ENCODE peak calls at places on chromosome 5, in ten cellular contexts. A, M, U, L, W, R, Q, H, K and D are unnamed samples.

GRCh38 chr5:172952034-172952511 is 7.2 kb upstream of the RPL26L1 start:
- DNase-seq in A (no peak), M (peak; percentile 71), U (no peak), L (no peak), W (no peak), R (no peak), Q (no peak), H (no peak), K (no peak), D (no peak)

GRCh38 chr5:56102885-56103284 is 108.1 kb upstream of the IL6ST start:
- DNase-seq in A (no peak), M (no peak), U (no peak), L (no peak), W (no peak), R (no peak), Q (no peak), H (no peak), K (no peak), D (no peak)

GRCh38 chr5:141560725-141561483 is 57.9 kb downstream of the DIAPH1 start:
- DNase-seq in A (peak; percentile 71), M (peak; percentile 96), U (peak; percentile 96), L (peak; percentile 62), W (peak; percentile 74), R (peak; percentile 83), Q (peak; percentile 60), H (no peak), K (peak; percentile 94), D (peak; percentile 88)

GRCh38 chr5:73448451-73449136 is at the start of gene FOXD1:
- DNase-seq in A (peak; percentile 69), M (peak; percentile 96), U (peak; percentile 90), L (no peak), W (peak; percentile 75), R (no peak), Q (peak; percentile 53), H (peak; percentile 58), K (no peak), D (peak; percentile 96)

GRCh38 chr5:152505442-152506042 is 100.5 kb upstream of the NMUR2 start:
- DNase-seq in A (no peak), M (peak; percentile 17), U (peak; percentile 64), L (no peak), W (no peak), R (peak; percentile 37), Q (no peak), H (peak; percentile 49), K (no peak), D (no peak)

GRCh38 chr5:15627109-15627508 is 127.1 kb downstream of the FBXL7 start:
- DNase-seq in A (no peak), M (no peak), U (no peak), L (no peak), W (no peak), R (no peak), Q (no peak), H (no peak), K (no peak), D (no peak)

GRCh38 chr5:31944683-31945445 is 229.3 kb downstream of the GOLPH3 start:
- DNase-seq in A (no peak), M (no peak), U (no peak), L (no peak), W (no peak), R (no peak), Q (no peak), H (no peak), K (no peak), D (peak; percentile 74)

GRCh38 chr5:96687812-96688453 is 25.8 kb downstream of the CAST start:
- DNase-seq in A (no peak), M (peak; percentile 56), U (no peak), L (no peak), W (no peak), R (no peak), Q (no peak), H (peak; percentile 58), K (no peak), D (no peak)

GRCh38 chr5:107486489-107486888 is 184.2 kb downstream of the EFNA5 start:
- DNase-seq in A (no peak), M (peak; percentile 70), U (no peak), L (no peak), W (no peak), R (no peak), Q (no peak), H (no peak), K (no peak), D (no peak)

GRCh38 chr5:169832236-169832635 is 148.1 kb downstream of the INSYN2B start:
- DNase-seq in A (no peak), M (no peak), U (no peak), L (no peak), W (no peak), R (no peak), Q (no peak), H (no peak), K (no peak), D (no peak)

GRCh38 chr5:10667431-10668057 is 93.5 kb downstream of the DAP start:
- DNase-seq in A (no peak), M (no peak), U (no peak), L (no peak), W (no peak), R (no peak), Q (no peak), H (no peak), K (no peak), D (no peak)

GRCh38 chr5:10601246-10602030 is 37.6 kb downstream of the ANKRD33B start:
- DNase-seq in A (peak; percentile 77), M (peak; percentile 87), U (peak; percentile 96), L (peak; percentile 83), W (peak; percentile 88), R (peak; percentile 61), Q (peak; percentile 67), H (peak; percentile 35), K (peak; percentile 62), D (peak; percentile 95)

GRCh38 chr5:147391781-147392180 is 118.1 kb downstream of the DPYSL3 start:
- DNase-seq in A (no peak), M (peak; percentile 86), U (peak; percentile 77), L (no peak), W (no peak), R (no peak), Q (no peak), H (peak; percentile 2), K (no peak), D (no peak)
- H3K36me3 ChIP-seq in A (peaks cover 12% of the 10 kb centered on the region), M (peaks cover 34% of the 10 kb centered on the region), U (peaks cover 24% of the 10 kb centered on the region), L (no peaks in the 10 kb centered on the region), W (peaks cover 41% of the 10 kb centered on the region), R (peaks cover 7% of the 10 kb centered on the region), Q (peaks cover 24% of the 10 kb centered on the region), H (no peaks in the 10 kb centered on the region), K (no peaks in the 10 kb centered on the region), D (no peaks in the 10 kb centered on the region)

GRCh38 chr5:5343581-5343980 is 78.9 kb upstream of the ICE1 start:
- DNase-seq in A (no peak), M (no peak), U (no peak), L (no peak), W (no peak), R (no peak), Q (no peak), H (no peak), K (no peak), D (no peak)

GRCh38 chr5:5342784-5343183 is 79.7 kb upstream of the ICE1 start:
- DNase-seq in A (no peak), M (peak; percentile 80), U (no peak), L (no peak), W (no peak), R (no peak), Q (no peak), H (no peak), K (no peak), D (no peak)

GRCh38 chr5:5339257-5339656 is 83.2 kb upstream of the ICE1 start:
- DNase-seq in A (no peak), M (no peak), U (no peak), L (no peak), W (no peak), R (no peak), Q (no peak), H (no peak), K (no peak), D (no peak)

GRCh38 chr5:5341531-5342292 is 80.8 kb upstream of the ICE1 start:
- DNase-seq in A (no peak), M (peak; percentile 58), U (no peak), L (no peak), W (no peak), R (no peak), Q (no peak), H (no peak), K (no peak), D (no peak)

DNA sequence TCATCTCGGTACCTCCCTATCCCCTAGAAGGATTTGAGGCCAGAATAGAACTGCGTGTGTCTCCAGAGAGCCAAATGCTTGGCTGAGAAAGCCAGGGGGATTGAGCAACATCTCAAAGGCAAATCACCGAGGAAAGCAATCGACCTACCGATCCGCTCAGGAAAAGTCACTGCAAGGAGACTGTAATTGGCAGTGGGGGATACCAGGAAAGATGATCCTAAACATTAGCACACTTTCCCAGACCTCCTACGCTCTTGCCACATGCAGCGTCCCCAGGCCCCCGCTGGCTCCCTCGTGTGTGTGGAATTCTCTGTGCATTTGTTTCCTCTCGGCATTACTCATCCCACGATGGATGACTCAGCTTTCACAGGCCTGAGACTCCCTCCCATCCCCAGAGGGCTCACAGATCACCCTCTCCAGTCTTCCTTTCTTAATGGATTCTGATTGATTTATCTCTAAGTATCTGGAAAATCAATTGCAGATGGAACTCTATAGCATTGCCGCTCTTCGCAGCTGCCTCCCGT is 82.2 kb upstream of the ICE1 start:
- DNase-seq in A (no peak), M (peak; percentile 95), U (peak; percentile 88), L (no peak), W (no peak), R (peak; percentile 42), Q (no peak), H (no peak), K (peak; percentile 72), D (peak; percentile 83)
- TF ChIP-seq CTCF in A (peak; percentile 46), M (peak; percentile 79), U (peak; percentile 53), L (peak; percentile 6), W (no peak), R (no peak), Q (peak; percentile 37), H (no peak), K (no peak), D (peak; percentile 31)

DNA sequence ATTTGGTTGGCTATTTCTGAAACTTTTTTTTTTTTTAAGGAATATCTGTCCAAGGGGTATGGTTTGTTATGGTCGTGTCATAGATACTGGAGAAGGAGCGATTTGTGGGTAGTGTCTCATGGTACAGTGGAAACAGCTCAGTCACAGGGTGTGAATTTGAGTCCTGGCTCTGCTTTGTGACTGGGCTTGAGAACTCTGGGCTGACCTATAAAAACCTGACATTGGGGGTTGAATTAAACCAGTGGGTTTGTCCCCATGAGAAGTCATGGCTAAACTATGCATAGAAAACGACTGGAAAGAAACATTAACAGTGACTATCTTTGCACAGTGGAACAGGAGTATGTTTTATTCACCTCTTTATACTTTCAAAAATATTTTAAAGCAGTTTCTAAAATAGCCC is 54.7 kb downstream of the MACROH2A1 start:
- DNase-seq in A (no peak), M (peak; percentile 56), U (no peak), L (no peak), W (no peak), R (no peak), Q (no peak), H (no peak), K (no peak), D (no peak)
- H3K36me3 ChIP-seq in A (peaks cover 86% of the 10 kb centered on the region), M (peaks cover 50% of the 10 kb centered on the region), U (peaks cover 44% of the 10 kb centered on the region), L (peaks cover 19% of the 10 kb centered on the region), W (peaks cover 92% of the 10 kb centered on the region), R (peaks cover 69% of the 10 kb centered on the region), Q (peaks cover 98% of the 10 kb centered on the region), H (peaks cover 97% of the 10 kb centered on the region), K (peaks cover 14% of the 10 kb centered on the region), D (peaks cover 39% of the 10 kb centered on the region)

DNA sequence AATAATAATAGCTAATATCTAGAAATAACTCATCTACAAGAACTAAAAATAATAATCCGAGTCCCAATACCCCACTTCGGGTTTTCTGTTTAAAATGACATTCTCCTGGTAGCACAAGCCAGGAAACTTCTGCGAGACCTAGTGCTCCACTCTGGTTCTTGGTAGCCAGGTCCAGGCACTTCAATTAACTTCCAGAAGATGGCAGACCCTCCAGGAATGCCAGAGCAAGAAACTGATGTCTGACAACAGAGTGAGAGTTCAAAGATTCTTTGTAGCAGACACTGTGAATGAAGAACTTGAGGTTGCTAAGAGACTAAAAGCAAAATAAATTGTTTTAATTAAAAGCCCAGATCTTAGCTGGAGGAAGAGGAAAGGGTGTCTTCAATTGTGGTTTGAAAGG is 1963.3 kb upstream of the CDH9 start:
- DNase-seq in A (no peak), M (no peak), U (no peak), L (no peak), W (no peak), R (no peak), Q (no peak), H (no peak), K (no peak), D (no peak)
- TF ChIP-seq CTCF in A (no peak), M (no peak), U (no peak), L (no peak), W (no peak), R (no peak), Q (no peak), H (no peak), K (no peak), D (peak; percentile 15)